ENCODE peak calls at places on chromosomes 6 and 20, in nine cellular contexts. One of them, this sample, is unnamed. For H3K36me3, the result is how much of the 10 kb centered on the place peaks cover.

GRCh38 chr6:11992086-11992485 is 20.0 kb upstream of the HIVEP1 start:
- DNase-seq in cardiac muscle cell: no peak
- DNase-seq in psoas muscle: no peak
- DNase-seq in heart right ventricle: no peak
- DNase-seq in left lung: no peak
- DNase-seq in lower lobe of right lung: no peak
- DNase-seq in sigmoid colon: no peak
- DNase-seq in testis: no peak
- DNase-seq in IMR-90: no peak
- DNase-seq in this sample: no peak

GRCh38 chr6:43900560-43901329 is 130.7 kb downstream of the VEGFA start:
- DNase-seq in cardiac muscle cell: no peak
- DNase-seq in psoas muscle: peak
- DNase-seq in heart right ventricle: no peak
- DNase-seq in left lung: no peak
- DNase-seq in lower lobe of right lung: no peak
- DNase-seq in sigmoid colon: no peak
- DNase-seq in testis: no peak
- DNase-seq in IMR-90: no peak
- DNase-seq in this sample: no peak

GRCh38 chr6:52537001-52537753 is 39.7 kb downstream of the TRAM2 start:
- DNase-seq in cardiac muscle cell: no peak
- DNase-seq in psoas muscle: no peak
- DNase-seq in heart right ventricle: no peak
- DNase-seq in left lung: no peak
- DNase-seq in lower lobe of right lung: no peak
- DNase-seq in sigmoid colon: no peak
- DNase-seq in testis: no peak
- DNase-seq in IMR-90: peak
- DNase-seq in this sample: no peak

GRCh38 chr20:57313951-57314350 is 15.7 kb upstream of the SPO11 start:
- DNase-seq in cardiac muscle cell: no peak
- DNase-seq in psoas muscle: no peak
- DNase-seq in heart right ventricle: no peak
- DNase-seq in left lung: no peak
- DNase-seq in lower lobe of right lung: no peak
- DNase-seq in sigmoid colon: no peak
- DNase-seq in testis: no peak
- DNase-seq in IMR-90: no peak
- DNase-seq in this sample: no peak

GRCh38 chr6:87426789-87427188 is 19.0 kb downstream of the CFAP206 start:
- DNase-seq in cardiac muscle cell: no peak
- DNase-seq in psoas muscle: no peak
- DNase-seq in heart right ventricle: no peak
- DNase-seq in left lung: no peak
- DNase-seq in lower lobe of right lung: no peak
- DNase-seq in sigmoid colon: no peak
- DNase-seq in testis: no peak
- DNase-seq in IMR-90: no peak
- DNase-seq in this sample: no peak

GRCh38 chr6:109069746-109070145 is 24.9 kb downstream of the SESN1 start:
- DNase-seq in cardiac muscle cell: no peak
- DNase-seq in psoas muscle: no peak
- DNase-seq in heart right ventricle: no peak
- DNase-seq in left lung: no peak
- DNase-seq in lower lobe of right lung: no peak
- DNase-seq in sigmoid colon: no peak
- DNase-seq in testis: no peak
- DNase-seq in IMR-90: no peak
- DNase-seq in this sample: no peak

GRCh38 chr6:37381579-37381978 is 27.8 kb downstream of the RNF8 start:
- DNase-seq in cardiac muscle cell: peak
- DNase-seq in psoas muscle: no peak
- DNase-seq in heart right ventricle: no peak
- DNase-seq in left lung: no peak
- DNase-seq in lower lobe of right lung: no peak
- DNase-seq in sigmoid colon: no peak
- DNase-seq in testis: peak
- DNase-seq in IMR-90: peak
- DNase-seq in this sample: no peak

GRCh38 chr20:4961746-4962145 is 39.6 kb downstream of the SLC23A2 start:
- DNase-seq in cardiac muscle cell: no peak
- DNase-seq in psoas muscle: no peak
- DNase-seq in heart right ventricle: peak
- DNase-seq in left lung: no peak
- DNase-seq in lower lobe of right lung: no peak
- DNase-seq in sigmoid colon: no peak
- DNase-seq in testis: no peak
- DNase-seq in IMR-90: peak
- DNase-seq in this sample: peak

GRCh38 chr6:140636237-140636636 is 1261.8 kb upstream of the CITED2 start:
- DNase-seq in cardiac muscle cell: no peak
- DNase-seq in psoas muscle: no peak
- DNase-seq in heart right ventricle: no peak
- DNase-seq in left lung: no peak
- DNase-seq in lower lobe of right lung: no peak
- DNase-seq in sigmoid colon: no peak
- DNase-seq in testis: no peak
- DNase-seq in IMR-90: no peak
- DNase-seq in this sample: no peak

GRCh38 chr6:579339-579738 is 77.6 kb downstream of the HUS1B start:
- DNase-seq in cardiac muscle cell: peak
- DNase-seq in psoas muscle: no peak
- DNase-seq in heart right ventricle: no peak
- DNase-seq in left lung: no peak
- DNase-seq in lower lobe of right lung: no peak
- DNase-seq in sigmoid colon: no peak
- DNase-seq in testis: no peak
- DNase-seq in IMR-90: peak
- DNase-seq in this sample: no peak

GRCh38 chr6:34145161-34146020 is 496 bp downstream of the GRM4 start:
- DNase-seq in cardiac muscle cell: peak
- DNase-seq in psoas muscle: peak
- DNase-seq in heart right ventricle: no peak
- DNase-seq in left lung: no peak
- DNase-seq in lower lobe of right lung: peak
- DNase-seq in sigmoid colon: peak
- DNase-seq in testis: no peak
- DNase-seq in IMR-90: peak
- DNase-seq in this sample: peak

GRCh38 chr6:33418690-33419291 is 884 bp upstream of the CUTA start:
- DNase-seq in cardiac muscle cell: no peak
- DNase-seq in psoas muscle: no peak
- DNase-seq in heart right ventricle: no peak
- DNase-seq in left lung: no peak
- DNase-seq in lower lobe of right lung: no peak
- DNase-seq in sigmoid colon: no peak
- DNase-seq in testis: no peak
- DNase-seq in IMR-90: peak
- DNase-seq in this sample: no peak

GRCh38 chr6:74606488-74607135 is 599.2 kb downstream of the COL12A1 start:
- DNase-seq in cardiac muscle cell: no peak
- DNase-seq in psoas muscle: no peak
- DNase-seq in heart right ventricle: no peak
- DNase-seq in left lung: no peak
- DNase-seq in lower lobe of right lung: no peak
- DNase-seq in sigmoid colon: no peak
- DNase-seq in testis: no peak
- DNase-seq in IMR-90: peak
- DNase-seq in this sample: no peak

GRCh38 chr20:18657575-18657974 is 69.7 kb downstream of the DTD1 start:
- DNase-seq in cardiac muscle cell: no peak
- DNase-seq in psoas muscle: no peak
- DNase-seq in heart right ventricle: no peak
- DNase-seq in left lung: no peak
- DNase-seq in lower lobe of right lung: no peak
- DNase-seq in sigmoid colon: no peak
- DNase-seq in testis: no peak
- DNase-seq in IMR-90: peak
- DNase-seq in this sample: no peak

GRCh38 chr6:166476061-166476591 is 93.4 kb upstream of the MPC1 start:
- DNase-seq in cardiac muscle cell: no peak
- DNase-seq in psoas muscle: no peak
- DNase-seq in heart right ventricle: no peak
- DNase-seq in left lung: no peak
- DNase-seq in lower lobe of right lung: no peak
- DNase-seq in sigmoid colon: no peak
- DNase-seq in testis: no peak
- DNase-seq in IMR-90: no peak
- DNase-seq in this sample: peak
- H3K27ac ChIP-seq in cardiac muscle cell: no peak
- H3K27ac ChIP-seq in psoas muscle: no peak
- H3K27ac ChIP-seq in heart right ventricle: no peak
- H3K27ac ChIP-seq in left lung: no peak
- H3K27ac ChIP-seq in lower lobe of right lung: no peak
- H3K27ac ChIP-seq in sigmoid colon: no peak
- H3K27ac ChIP-seq in testis: no peak
- H3K27ac ChIP-seq in IMR-90: no peak
- H3K27ac ChIP-seq in this sample: no peak

GRCh38 chr20:2654384-2654822 is 2.0 kb downstream of the NOP56 start:
- DNase-seq in cardiac muscle cell: no peak
- DNase-seq in psoas muscle: no peak
- DNase-seq in heart right ventricle: no peak
- DNase-seq in left lung: no peak
- DNase-seq in lower lobe of right lung: no peak
- DNase-seq in sigmoid colon: no peak
- DNase-seq in testis: no peak
- DNase-seq in IMR-90: no peak
- DNase-seq in this sample: no peak
- H3K36me3 ChIP-seq in cardiac muscle cell: under half
- H3K36me3 ChIP-seq in psoas muscle: half or more
- H3K36me3 ChIP-seq in heart right ventricle: half or more
- H3K36me3 ChIP-seq in left lung: half or more
- H3K36me3 ChIP-seq in lower lobe of right lung: half or more
- H3K36me3 ChIP-seq in sigmoid colon: under half
- H3K36me3 ChIP-seq in testis: under half
- H3K36me3 ChIP-seq in IMR-90: half or more
- H3K36me3 ChIP-seq in this sample: under half

DNA sequence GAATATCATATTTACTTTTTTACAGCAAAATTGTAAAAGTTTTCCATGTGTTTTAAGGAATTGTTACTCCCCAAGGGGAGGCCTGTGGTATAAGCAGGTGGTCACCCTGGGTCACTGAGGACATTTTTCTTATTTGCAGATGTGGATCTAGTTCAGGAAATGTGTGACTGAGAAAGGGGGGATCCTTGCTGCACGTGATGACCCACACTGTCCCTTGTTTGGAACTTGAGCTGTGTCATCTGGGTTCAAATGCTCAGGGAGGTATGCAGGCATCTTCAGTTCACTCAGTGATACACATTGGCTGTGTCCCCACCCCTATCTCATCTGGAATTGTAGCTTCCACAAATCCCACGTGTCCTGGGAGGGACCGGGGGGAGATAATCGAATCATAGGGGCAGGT is 431.9 kb upstream of the CDH4 start:
- DNase-seq in cardiac muscle cell: no peak
- DNase-seq in psoas muscle: no peak
- DNase-seq in heart right ventricle: no peak
- DNase-seq in left lung: no peak
- DNase-seq in lower lobe of right lung: no peak
- DNase-seq in sigmoid colon: no peak
- DNase-seq in testis: no peak
- DNase-seq in IMR-90: no peak
- DNase-seq in this sample: no peak
- TF ChIP-seq CTCF in cardiac muscle cell: no peak
- TF ChIP-seq CTCF in psoas muscle: no peak
- TF ChIP-seq CTCF in heart right ventricle: no peak
- TF ChIP-seq CTCF in left lung: no peak
- TF ChIP-seq CTCF in lower lobe of right lung: no peak
- TF ChIP-seq CTCF in sigmoid colon: no peak
- TF ChIP-seq CTCF in testis: no peak
- TF ChIP-seq CTCF in IMR-90: no peak
- TF ChIP-seq CTCF in this sample: no peak

GRCh38 chr6:90076471-90076870 is 182.2 kb downstream of the GJA10 start:
- DNase-seq in cardiac muscle cell: no peak
- DNase-seq in psoas muscle: no peak
- DNase-seq in heart right ventricle: no peak
- DNase-seq in left lung: no peak
- DNase-seq in lower lobe of right lung: no peak
- DNase-seq in sigmoid colon: no peak
- DNase-seq in testis: no peak
- DNase-seq in IMR-90: no peak
- DNase-seq in this sample: no peak

GRCh38 chr6:90082847-90083246 is 188.6 kb downstream of the GJA10 start:
- DNase-seq in cardiac muscle cell: peak
- DNase-seq in psoas muscle: no peak
- DNase-seq in heart right ventricle: no peak
- DNase-seq in left lung: no peak
- DNase-seq in lower lobe of right lung: no peak
- DNase-seq in sigmoid colon: no peak
- DNase-seq in testis: no peak
- DNase-seq in IMR-90: no peak
- DNase-seq in this sample: no peak

GRCh38 chr6:90080876-90081464 is 186.7 kb downstream of the GJA10 start:
- DNase-seq in cardiac muscle cell: no peak
- DNase-seq in psoas muscle: no peak
- DNase-seq in heart right ventricle: no peak
- DNase-seq in left lung: no peak
- DNase-seq in lower lobe of right lung: no peak
- DNase-seq in sigmoid colon: no peak
- DNase-seq in testis: no peak
- DNase-seq in IMR-90: no peak
- DNase-seq in this sample: no peak

GRCh38 chr6:90078513-90079289 is 184.4 kb downstream of the GJA10 start:
- DNase-seq in cardiac muscle cell: no peak
- DNase-seq in psoas muscle: no peak
- DNase-seq in heart right ventricle: no peak
- DNase-seq in left lung: no peak
- DNase-seq in lower lobe of right lung: no peak
- DNase-seq in sigmoid colon: no peak
- DNase-seq in testis: no peak
- DNase-seq in IMR-90: no peak
- DNase-seq in this sample: no peak

DNA sequence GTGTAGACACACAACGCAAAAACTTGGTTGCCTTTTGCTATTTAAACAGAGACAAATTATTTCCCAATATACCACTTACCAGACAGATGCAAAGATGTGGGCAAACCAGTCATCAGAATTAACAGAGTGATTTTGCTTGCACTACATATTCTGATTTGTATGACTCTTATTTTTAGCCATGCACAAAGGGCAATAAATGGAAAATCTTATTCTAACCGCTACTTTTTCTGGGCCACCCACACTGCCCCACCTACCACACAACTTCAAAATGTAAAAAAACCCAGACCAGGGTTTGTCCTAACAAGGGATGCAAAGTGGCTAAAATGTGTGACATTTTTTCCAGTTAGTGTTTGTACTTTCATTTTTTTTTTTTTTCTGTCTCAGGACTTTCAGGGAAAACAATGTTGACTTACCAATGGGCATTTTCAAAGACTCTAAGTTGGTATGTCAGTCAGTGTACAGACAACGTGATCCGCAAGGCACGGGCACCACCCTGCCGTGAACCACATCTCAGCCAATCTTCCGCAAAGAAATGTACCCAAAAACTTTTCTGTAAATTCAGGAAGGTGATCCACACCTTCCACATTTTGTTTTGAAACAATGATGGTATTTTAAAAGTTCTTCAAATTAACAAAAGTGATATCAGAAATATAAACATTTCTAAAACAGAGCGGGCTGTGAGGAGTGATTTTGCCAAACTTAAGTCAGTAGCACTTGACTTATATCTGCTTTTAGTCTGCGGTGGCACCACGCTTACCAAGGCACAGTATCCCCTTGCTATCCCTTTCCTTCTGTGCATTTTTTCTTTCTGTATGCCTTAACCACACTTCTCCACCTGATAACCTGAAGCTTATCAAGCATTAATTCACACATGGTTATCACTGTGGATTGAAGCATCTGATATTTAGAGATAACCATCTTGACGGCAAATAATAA is 185.6 kb downstream of the GJA10 start:
- DNase-seq in cardiac muscle cell: no peak
- DNase-seq in psoas muscle: no peak
- DNase-seq in heart right ventricle: no peak
- DNase-seq in left lung: no peak
- DNase-seq in lower lobe of right lung: no peak
- DNase-seq in sigmoid colon: no peak
- DNase-seq in testis: no peak
- DNase-seq in IMR-90: no peak
- DNase-seq in this sample: no peak
- H3K27ac ChIP-seq in cardiac muscle cell: no peak
- H3K27ac ChIP-seq in psoas muscle: no peak
- H3K27ac ChIP-seq in heart right ventricle: no peak
- H3K27ac ChIP-seq in left lung: no peak
- H3K27ac ChIP-seq in lower lobe of right lung: no peak
- H3K27ac ChIP-seq in sigmoid colon: no peak
- H3K27ac ChIP-seq in testis: no peak
- H3K27ac ChIP-seq in IMR-90: no peak
- H3K27ac ChIP-seq in this sample: no peak

This sample was measured in ovary.